ENCODE peak calls at places on chromosomes 4 and X, in four cellular contexts. One of them, this sample, is unnamed.

GRCh38 chr4:158670975-158671664 is 567 bp downstream of the C4orf46 start:
- DNase-seq in A549: peak; percentile 36
- DNase-seq in K562: peak; percentile 28
- DNase-seq in HepG2: peak; percentile 59
- DNase-seq in this sample: peak; percentile 36

GRCh38 chrX:73401591-73402266 is 45.1 kb upstream of the CDX4 start:
- DNase-seq in A549: no peak
- DNase-seq in K562: no peak
- DNase-seq in HepG2: no peak
- DNase-seq in this sample: peak; percentile 25

GRCh38 chrX:9374537-9374936 is 90.3 kb upstream of the TBL1X start:
- DNase-seq in A549: no peak
- DNase-seq in K562: no peak
- DNase-seq in HepG2: no peak
- DNase-seq in this sample: no peak

GRCh38 chr4:152516156-152516555 is 19.7 kb downstream of the FBXW7 start:
- DNase-seq in A549: no peak
- DNase-seq in K562: no peak
- DNase-seq in HepG2: no peak
- DNase-seq in this sample: peak; percentile 59

GRCh38 chr4:184812651-184813181 is 13.1 kb downstream of the ACSL1 start:
- DNase-seq in A549: no peak
- DNase-seq in K562: no peak
- DNase-seq in HepG2: no peak
- DNase-seq in this sample: no peak

GRCh38 chr4:20684852-20685763 is 15.2 kb upstream of the PACRGL start:
- DNase-seq in A549: peak; percentile 1
- DNase-seq in K562: peak; percentile 16
- DNase-seq in HepG2: no peak
- DNase-seq in this sample: no peak

GRCh38 chr4:47704693-47705325 is 133.1 kb downstream of the CORIN start:
- DNase-seq in A549: no peak
- DNase-seq in K562: peak; percentile 14
- DNase-seq in HepG2: peak; percentile 58
- DNase-seq in this sample: peak; percentile 60

GRCh38 chr4:188196134-188196735 is 57.0 kb downstream of the TRIML1 start:
- DNase-seq in A549: no peak
- DNase-seq in K562: no peak
- DNase-seq in HepG2: no peak
- DNase-seq in this sample: no peak

GRCh38 chr4:101790521-101791188 is at the start of gene BANK1:
- DNase-seq in A549: peak; percentile 41
- DNase-seq in K562: no peak
- DNase-seq in HepG2: peak; percentile 1
- DNase-seq in this sample: peak; percentile 85

GRCh38 chrX:1397001-1397400 is 5.1 kb upstream of the SLC25A6 start:
- DNase-seq in A549: no peak
- DNase-seq in K562: no peak
- DNase-seq in HepG2: no peak
- DNase-seq in this sample: no peak

GRCh38 chr4:151911970-151912369 is 151.2 kb upstream of the GATB start:
- DNase-seq in A549: no peak
- DNase-seq in K562: no peak
- DNase-seq in HepG2: no peak
- DNase-seq in this sample: no peak

GRCh38 chr4:127997534-127998388 is 32.6 kb downstream of the ABHD18 start:
- DNase-seq in A549: peak; percentile 58
- DNase-seq in K562: no peak
- DNase-seq in HepG2: no peak
- DNase-seq in this sample: no peak

GRCh38 chrX:140766024-140766611 is 56.6 kb downstream of the LINC00632 start:
- DNase-seq in A549: no peak
- DNase-seq in K562: peak; percentile 21
- DNase-seq in HepG2: peak; percentile 27
- DNase-seq in this sample: peak; percentile 40

GRCh38 chr4:78552398-78553396 is 1.1 kb downstream of the ANXA3 start:
- DNase-seq in A549: peak; percentile 46
- DNase-seq in K562: no peak
- DNase-seq in HepG2: peak; percentile 67
- DNase-seq in this sample: peak; percentile 48

GRCh38 chr4:110533940-110534339 is 58.0 kb downstream of the ENPEP start:
- DNase-seq in A549: peak; percentile 39
- DNase-seq in K562: no peak
- DNase-seq in HepG2: peak; percentile 74
- DNase-seq in this sample: no peak

GRCh38 chr4:24763631-24764302 is 31.6 kb upstream of the SOD3 start:
- DNase-seq in A549: no peak
- DNase-seq in K562: no peak
- DNase-seq in HepG2: no peak
- DNase-seq in this sample: no peak

GRCh38 chrX:28549839-28550238 is 37.4 kb upstream of the IL1RAPL1 start:
- DNase-seq in A549: no peak
- DNase-seq in K562: no peak
- DNase-seq in HepG2: no peak
- DNase-seq in this sample: peak; percentile 24

GRCh38 chr4:17721496-17722360 is 59.7 kb downstream of the FAM184B start:
- DNase-seq in A549: no peak
- DNase-seq in K562: no peak
- DNase-seq in HepG2: no peak
- DNase-seq in this sample: no peak

GRCh38 chr4:96742332-96743014 is 902.6 kb downstream of the PDHA2 start:
- DNase-seq in A549: no peak
- DNase-seq in K562: no peak
- DNase-seq in HepG2: no peak
- DNase-seq in this sample: no peak

GRCh38 chr4:112702892-112703291 is 65.9 kb downstream of the LARP7 start:
- DNase-seq in A549: no peak
- DNase-seq in K562: no peak
- DNase-seq in HepG2: no peak
- DNase-seq in this sample: no peak

GRCh38 chrX:2401590-2402360 is 99.0 kb downstream of the DHRSX start:
- DNase-seq in A549: no peak
- DNase-seq in K562: no peak
- DNase-seq in HepG2: peak; percentile 94
- DNase-seq in this sample: no peak

GRCh38 chrX:39736219-39737211 is 361.2 kb downstream of the BCOR start:
- DNase-seq in A549: peak; percentile 33
- DNase-seq in K562: no peak
- DNase-seq in HepG2: no peak
- DNase-seq in this sample: no peak

GRCh38 chrX:30904632-30905031 is 15.6 kb upstream of the TAB3 start:
- DNase-seq in A549: no peak
- DNase-seq in K562: no peak
- DNase-seq in HepG2: no peak
- DNase-seq in this sample: no peak

GRCh38 chr4:88341227-88342192 is 37.1 kb upstream of the HERC6 start:
- DNase-seq in A549: peak; percentile 41
- DNase-seq in K562: no peak
- DNase-seq in HepG2: peak; percentile 10
- DNase-seq in this sample: no peak

GRCh38 chr4:168765726-168766125 is 244.3 kb downstream of the CBR4 start:
- DNase-seq in A549: no peak
- DNase-seq in K562: no peak
- DNase-seq in HepG2: no peak
- DNase-seq in this sample: no peak

GRCh38 chr4:68780232-68780631 is 35.6 kb upstream of the UGT2B10 start:
- DNase-seq in A549: no peak
- DNase-seq in K562: no peak
- DNase-seq in HepG2: no peak
- DNase-seq in this sample: no peak
- TF ChIP-seq CTCF in A549: no peak
- TF ChIP-seq CTCF in K562: no peak
- TF ChIP-seq CTCF in HepG2: no peak
- TF ChIP-seq CTCF in this sample: no peak

DNA sequence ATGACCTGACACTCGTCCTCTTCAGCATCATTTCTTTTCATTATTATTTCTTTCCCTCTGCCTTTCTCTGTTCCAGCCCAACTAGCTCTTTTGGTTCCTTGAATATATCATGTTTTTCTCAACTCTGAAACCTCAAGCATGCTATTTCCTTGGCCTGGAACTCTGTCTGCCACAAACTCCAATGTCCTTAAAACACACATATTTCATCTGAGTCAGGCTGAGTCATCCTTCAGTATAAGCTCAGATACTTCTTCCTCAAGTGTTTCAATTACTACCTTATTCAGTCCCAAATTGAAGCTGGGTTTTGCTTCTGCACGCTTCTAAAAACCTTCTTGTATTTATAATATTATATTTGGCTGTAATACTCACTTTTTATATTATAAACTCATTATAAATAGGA is 424.2 kb downstream of the PDGFC start:
- DNase-seq in A549: no peak
- DNase-seq in K562: no peak
- DNase-seq in HepG2: no peak
- DNase-seq in this sample: no peak
- TF ChIP-seq NR3C1 in A549: no peak
- TF ChIP-seq NR3C1 in K562: no peak
- TF ChIP-seq NR3C1 in HepG2: no peak
- TF ChIP-seq NR3C1 in this sample: no peak

GRCh38 chr4:40328383-40328782 is 6.8 kb upstream of the CHRNA9 start:
- DNase-seq in A549: no peak
- DNase-seq in K562: no peak
- DNase-seq in HepG2: no peak
- DNase-seq in this sample: no peak

GRCh38 chr4:40327340-40327739 is 7.8 kb upstream of the CHRNA9 start:
- DNase-seq in A549: no peak
- DNase-seq in K562: no peak
- DNase-seq in HepG2: no peak
- DNase-seq in this sample: no peak

GRCh38 chr4:40323866-40324265 is 11.3 kb upstream of the CHRNA9 start:
- DNase-seq in A549: no peak
- DNase-seq in K562: peak; percentile 33
- DNase-seq in HepG2: no peak
- DNase-seq in this sample: no peak

GRCh38 chr4:40322853-40323252 is 12.3 kb upstream of the CHRNA9 start:
- DNase-seq in A549: no peak
- DNase-seq in K562: no peak
- DNase-seq in HepG2: no peak
- DNase-seq in this sample: no peak

DNA sequence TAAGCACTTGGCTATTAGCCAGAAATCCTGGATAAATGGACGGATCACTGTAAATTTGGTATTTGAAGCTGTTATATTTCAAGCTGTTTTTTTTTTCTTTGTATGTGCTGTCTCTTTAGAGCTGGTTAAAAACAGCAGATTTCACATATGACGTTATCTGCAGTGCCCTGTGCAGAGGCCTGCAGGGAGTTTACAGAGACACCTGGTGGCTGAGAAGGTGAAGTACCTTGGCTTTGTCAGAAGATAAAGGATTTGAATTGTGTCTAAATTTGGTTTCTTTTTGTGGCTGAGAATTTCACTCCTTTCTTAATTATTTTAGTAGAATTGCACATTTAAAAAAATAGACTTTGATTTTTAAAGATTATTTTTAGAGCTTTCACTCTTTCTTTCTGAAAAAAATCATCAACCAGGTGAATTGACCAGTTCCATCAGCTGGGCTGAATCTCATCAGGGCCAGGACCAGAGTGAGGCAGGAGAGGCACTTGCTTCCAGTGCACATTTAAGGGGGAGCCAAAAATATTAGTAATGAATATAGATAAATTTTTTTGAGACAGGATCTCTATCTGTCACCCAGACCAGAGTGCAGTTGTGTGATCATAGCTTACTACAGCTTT is 9.6 kb upstream of the CHRNA9 start:
- DNase-seq in A549: peak; percentile 59
- DNase-seq in K562: peak; percentile 72
- DNase-seq in HepG2: peak; percentile 54
- DNase-seq in this sample: peak; percentile 41
- TF ChIP-seq CTCF in A549: peak; percentile 68
- TF ChIP-seq CTCF in K562: peak; percentile 91
- TF ChIP-seq CTCF in HepG2: peak; percentile 76
- TF ChIP-seq CTCF in this sample: peak; percentile 64

GRCh38 chr4:39978378-39978775 is 666 bp upstream of the PDS5A start:
- DNase-seq in A549: no peak
- DNase-seq in K562: no peak
- DNase-seq in HepG2: no peak
- DNase-seq in this sample: no peak
- TF ChIP-seq NR3C1 in A549: no peak
- TF ChIP-seq NR3C1 in K562: no peak
- TF ChIP-seq NR3C1 in HepG2: no peak
- TF ChIP-seq NR3C1 in this sample: no peak

DNA sequence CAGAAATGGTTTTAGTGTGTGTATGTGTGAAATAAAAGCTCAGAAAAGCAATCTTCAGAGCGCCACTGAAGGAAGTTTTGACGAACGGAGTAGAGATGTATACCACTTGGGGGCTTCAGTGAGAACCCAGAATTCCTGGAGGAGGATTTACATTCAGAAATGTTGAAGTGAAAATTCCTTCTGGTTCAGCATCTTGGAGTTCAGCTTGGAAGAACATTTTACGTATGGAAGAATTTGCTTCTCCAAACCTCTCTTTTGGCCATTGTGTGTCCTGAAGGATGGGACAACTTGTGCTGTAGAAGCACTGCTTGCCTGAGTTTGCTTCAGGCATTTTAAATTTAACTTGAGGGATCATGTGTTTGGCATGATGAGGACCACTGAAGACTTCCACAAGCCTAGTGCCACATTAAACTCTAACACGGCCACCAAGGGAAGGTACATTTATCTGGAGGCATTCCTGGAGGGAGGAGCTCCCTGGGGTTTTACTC is 704 bp downstream of the SHROOM3 start:
- DNase-seq in A549: no peak
- DNase-seq in K562: no peak
- DNase-seq in HepG2: no peak
- DNase-seq in this sample: no peak
- TF ChIP-seq CTCF in A549: no peak
- TF ChIP-seq CTCF in K562: no peak
- TF ChIP-seq CTCF in HepG2: no peak
- TF ChIP-seq CTCF in this sample: no peak

GRCh38 chrX:13285229-13285628 is 34.6 kb downstream of the ATXN3L start:
- DNase-seq in A549: no peak
- DNase-seq in K562: no peak
- DNase-seq in HepG2: no peak
- DNase-seq in this sample: no peak

GRCh38 chrX:13287816-13288215 is 32.0 kb downstream of the ATXN3L start:
- DNase-seq in A549: no peak
- DNase-seq in K562: peak; percentile 31
- DNase-seq in HepG2: no peak
- DNase-seq in this sample: no peak

GRCh38 chrX:13290891-13291614 is 28.8 kb downstream of the ATXN3L start:
- DNase-seq in A549: no peak
- DNase-seq in K562: peak; percentile 47
- DNase-seq in HepG2: no peak
- DNase-seq in this sample: no peak

GRCh38 chrX:13285693-13286092 is 34.2 kb downstream of the ATXN3L start:
- DNase-seq in A549: no peak
- DNase-seq in K562: no peak
- DNase-seq in HepG2: no peak
- DNase-seq in this sample: peak; percentile 11

GRCh38 chrX:13288671-13289070 is 31.2 kb downstream of the ATXN3L start:
- DNase-seq in A549: no peak
- DNase-seq in K562: no peak
- DNase-seq in HepG2: no peak
- DNase-seq in this sample: no peak
- TF ChIP-seq NR3C1 in A549: no peak
- TF ChIP-seq NR3C1 in K562: no peak
- TF ChIP-seq NR3C1 in HepG2: no peak
- TF ChIP-seq NR3C1 in this sample: no peak

GRCh38 chrX:106039920-106040319 is 1.4 kb upstream of the SERPINA7 start:
- DNase-seq in A549: no peak
- DNase-seq in K562: no peak
- DNase-seq in HepG2: peak; percentile 52
- DNase-seq in this sample: peak; percentile 10
- TF ChIP-seq CTCF in A549: peak; percentile 15
- TF ChIP-seq CTCF in K562: no peak
- TF ChIP-seq CTCF in HepG2: peak; percentile 72
- TF ChIP-seq CTCF in this sample: no peak